ENCODE peak calls at places on chromosomes 11 and 22, in four cellular contexts. E, B, V and P are unnamed samples.

GRCh38 chr11:110337570-110338193 is 41.3 kb upstream of the RDX start:
- DNase-seq in B (no peak), V (no peak), E (no peak), P (no peak)

GRCh38 chr11:60836866-60837510 is 4.9 kb upstream of the CCDC86 start:
- DNase-seq in E (no peak), B (no peak), V (no peak), P (no peak)

GRCh38 chr11:62489204-62489603 is 57.4 kb downstream of the AHNAK start:
- DNase-seq in E (no peak), B (no peak), V (no peak), P (no peak)

GRCh38 chr22:27986459-27986858 is 67.4 kb upstream of the PITPNB start:
- DNase-seq in B (no peak), E (no peak), V (no peak), P (no peak)

GRCh38 chr11:86753376-86753775 is 47.0 kb upstream of the PRSS23 start:
- DNase-seq in B (no peak), E (no peak), V (no peak), P (no peak)

GRCh38 chr11:57668467-57668890 is 565 bp downstream of the ZDHHC5 start:
- DNase-seq in B (no peak), V (no peak), E (no peak), P (no peak)

GRCh38 chr22:50311606-50312351 is 4.3 kb upstream of the PLXNB2 start:
- DNase-seq in B (no peak), E (no peak), V (no peak), P (no peak)

GRCh38 chr22:29272624-29273023 is 4.6 kb downstream of the EWSR1 start:
- DNase-seq in E (no peak), V (no peak), B (no peak), P (no peak)

GRCh38 chr11:71116435-71117040 is 135.8 kb downstream of the SHANK2 start:
- DNase-seq in E (no peak), B (no peak), V (no peak), P (no peak)

GRCh38 chr22:47435204-47435487 is 672.7 kb downstream of the TBC1D22A start:
- DNase-seq in V (no peak), B (no peak), E (no peak), P (no peak)

GRCh38 chr11:11588890-11589289 is 32.9 kb downstream of the GALNT18 start:
- DNase-seq in E (no peak), V (no peak), B (no peak), P (no peak)

GRCh38 chr11:115361025-115361424 is 143.2 kb downstream of the CADM1 start:
- DNase-seq in V (no peak), B (no peak), E (no peak), P (no peak)

GRCh38 chr11:68387840-68388239 is 72.7 kb upstream of the PPP6R3 start:
- DNase-seq in B (no peak), E (no peak), V (no peak), P (no peak)

GRCh38 chr11:65279713-65280459 is 18.1 kb downstream of the POLA2 start:
- DNase-seq in V (peak; percentile 24), E (no peak), B (peak; percentile 84), P (no peak)

GRCh38 chr11:76801205-76801604 is 18.0 kb downstream of the TSKU start:
- DNase-seq in B (no peak), V (no peak), E (no peak), P (no peak)

GRCh38 chr11:130124096-130124495 is 35.5 kb upstream of the ST14 start:
- DNase-seq in E (no peak), B (peak; percentile 70), V (peak; percentile 97), P (no peak)

GRCh38 chr22:43227231-43227630 is 40.3 kb upstream of the TTLL12 start:
- DNase-seq in V (no peak), B (no peak), E (no peak), P (peak; percentile 59)

GRCh38 chr22:17358394-17358793 is 10.9 kb upstream of the CECR2 start:
- DNase-seq in V (no peak), E (no peak), B (no peak), P (no peak)

GRCh38 chr22:46338636-46339035 is 3.1 kb downstream of the TRMU start:
- DNase-seq in V (no peak), E (no peak), B (no peak), P (no peak)

GRCh38 chr11:953513-953912 is 27.8 kb downstream of the AP2A2 start:
- DNase-seq in B (no peak), E (no peak), V (peak; percentile 33), P (no peak)
- TF ChIP-seq PHF8 in B (no peak), E (no peak), V (no peak), P (no peak)

DNA sequence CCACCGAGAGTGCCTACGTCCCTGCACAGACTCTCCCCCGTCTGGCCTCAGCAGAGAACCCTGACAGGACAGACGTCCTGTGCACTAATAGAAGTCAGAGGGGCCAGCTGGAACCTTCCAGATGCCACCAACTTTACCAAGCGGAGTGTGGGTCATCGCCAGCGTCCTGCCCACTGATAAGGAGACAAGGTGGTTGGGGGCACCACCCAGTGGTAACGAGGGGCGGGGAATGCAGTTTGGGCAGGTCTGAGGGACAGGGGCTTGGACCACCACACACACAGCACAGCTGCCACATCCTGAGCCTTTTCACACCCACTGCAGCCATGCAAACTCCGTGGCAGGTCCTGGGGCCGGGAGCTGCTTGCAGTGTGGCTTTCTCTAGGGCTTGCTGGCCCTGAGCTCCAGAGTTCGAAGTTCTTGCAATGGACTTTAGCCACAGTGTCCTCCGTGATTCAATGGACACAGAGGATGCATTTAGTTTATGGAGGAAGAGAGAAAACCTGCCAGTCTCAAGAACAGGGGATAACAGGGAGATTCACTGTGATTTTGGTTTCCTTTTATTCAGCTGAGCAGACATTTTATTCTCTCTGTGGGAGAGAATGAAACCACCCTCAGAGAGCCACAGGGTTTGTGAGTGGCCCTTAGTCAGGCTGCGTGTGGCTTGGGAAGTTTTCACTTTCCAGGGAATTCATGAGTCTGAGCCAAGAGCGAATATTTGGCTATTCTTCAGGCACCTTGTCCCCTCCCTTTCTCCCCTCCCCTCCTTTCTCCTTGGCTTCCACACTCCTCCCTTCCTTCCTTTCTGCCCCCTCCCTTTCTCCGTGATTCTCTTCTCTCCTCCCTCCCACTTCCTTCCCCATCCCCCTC is 13.1 kb downstream of the MRGPRG start:
- DNase-seq in B (no peak), V (no peak), E (no peak), P (no peak)
- TF ChIP-seq PHF8 in B (no peak), V (no peak), E (no peak), P (no peak)

DNA sequence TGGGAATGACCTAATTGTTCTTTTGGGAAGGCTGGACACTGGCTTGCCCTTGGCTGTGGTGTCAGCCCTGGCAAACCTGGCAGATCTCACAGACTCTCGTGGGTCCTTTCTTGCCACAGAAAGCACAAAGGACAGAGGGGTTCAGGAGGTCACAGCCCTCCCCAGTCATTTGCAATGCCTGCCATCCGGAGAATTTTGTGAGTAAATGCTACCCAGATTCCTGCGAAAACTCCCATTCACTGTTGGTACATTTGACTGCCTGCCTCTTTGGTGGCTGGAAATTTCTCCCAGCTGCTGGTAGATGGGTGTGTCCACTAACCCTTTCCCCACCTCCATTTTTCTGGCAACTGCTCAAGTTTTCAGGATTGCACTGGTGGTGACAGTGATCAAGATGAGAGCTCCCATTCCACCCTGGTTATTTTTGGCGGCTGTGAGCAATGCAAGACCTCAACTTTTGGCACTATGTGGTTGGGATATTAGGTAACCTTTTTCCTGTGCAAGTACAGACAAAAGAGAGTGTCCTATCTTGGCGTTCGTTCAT is 155.7 kb downstream of the NAV2 start:
- DNase-seq in V (no peak), B (no peak), E (no peak), P (no peak)
- TF ChIP-seq PHF8 in V (no peak), B (no peak), E (no peak), P (no peak)

DNA sequence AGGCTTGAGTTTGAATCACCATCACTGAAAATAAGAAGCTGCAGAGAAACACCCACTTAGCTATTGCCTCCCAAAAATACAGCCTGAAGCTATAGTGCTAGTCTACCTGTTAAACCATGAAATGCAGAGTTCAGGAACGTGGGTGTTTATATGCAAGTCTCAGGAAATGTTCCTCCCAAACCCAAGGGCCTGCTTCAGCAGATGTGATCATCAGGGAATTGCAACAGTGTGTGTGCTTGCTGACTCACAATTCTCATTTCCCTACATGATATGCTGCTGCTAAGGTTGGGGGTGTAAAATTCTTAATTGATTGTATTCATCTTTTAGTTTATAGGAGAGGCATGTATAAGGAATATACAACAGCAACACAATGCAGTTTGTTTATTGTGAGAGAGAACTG is 49.6 kb downstream of the NUP98 start:
- DNase-seq in V (no peak), B (peak; percentile 15), E (no peak), P (no peak)
- TF ChIP-seq PHF8 in V (no peak), B (no peak), E (no peak), P (no peak)

DNA sequence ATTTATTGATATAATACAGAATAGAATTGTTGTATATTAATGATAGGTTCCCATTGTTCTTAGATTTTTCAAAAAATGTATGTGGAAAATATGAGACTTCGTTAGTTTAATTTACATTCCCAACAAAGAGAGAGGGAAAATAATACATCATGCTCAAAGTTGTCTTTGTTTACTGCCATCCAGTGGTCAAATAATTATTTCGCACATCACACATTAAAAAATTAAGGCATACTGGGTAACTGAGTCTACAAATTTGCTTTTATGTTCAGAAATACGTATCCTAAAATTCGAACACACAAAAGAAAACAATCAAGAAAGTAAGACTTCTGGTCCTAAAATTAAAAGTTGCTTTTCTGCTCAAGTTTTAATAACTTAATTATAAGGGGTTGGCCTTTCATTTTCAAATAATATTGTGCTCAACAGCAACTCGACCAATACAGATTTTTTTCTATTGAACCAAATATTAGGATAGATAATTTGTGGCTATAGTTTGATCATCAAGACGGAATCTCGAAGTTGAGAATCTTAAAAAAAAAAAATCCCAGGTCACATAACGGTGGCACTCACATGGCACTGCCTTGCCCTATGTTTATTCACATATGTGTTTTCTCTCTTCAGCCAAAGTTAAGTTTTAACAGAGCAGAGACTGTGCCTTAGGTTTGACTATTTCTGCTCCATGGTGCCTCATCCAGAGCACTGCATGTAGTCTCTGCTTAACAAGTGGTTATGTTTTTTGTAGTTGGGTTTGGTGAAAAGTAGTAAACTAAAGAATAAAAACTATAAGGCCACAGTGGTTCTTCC is 12.3 kb downstream of the PDGFD start:
- DNase-seq in B (no peak), V (no peak), E (no peak), P (no peak)
- TF ChIP-seq PHF8 in B (no peak), V (no peak), E (no peak), P (no peak)

GRCh38 chr11:75568616-75569219 is 6.7 kb downstream of the SERPINH1 start:
- DNase-seq in E (no peak), B (no peak), V (no peak), P (no peak)

GRCh38 chr11:75570559-75571139 is 8.6 kb downstream of the SERPINH1 start:
- DNase-seq in V (no peak), B (no peak), E (no peak), P (no peak)

GRCh38 chr11:75572744-75573143 is 10.7 kb downstream of the SERPINH1 start:
- DNase-seq in V (no peak), B (no peak), E (no peak), P (no peak)

GRCh38 chr11:75574698-75575265 is 12.7 kb downstream of the SERPINH1 start:
- DNase-seq in V (no peak), E (no peak), B (no peak), P (no peak)

GRCh38 chr11:75571625-75572024 is 9.6 kb downstream of the SERPINH1 start:
- DNase-seq in V (no peak), E (no peak), B (no peak), P (no peak)
- TF ChIP-seq PHF8 in V (no peak), E (no peak), B (no peak), P (no peak)